ENCODE peak calls at places on chromosomes 2 and 18, in six cellular contexts. G is NB4, W is adrenal gland, U is ovary, X is Peyer's patch, T is body of pancreas. B is an unnamed sample.

GRCh38 chr2:211737282-211737681 is 801.3 kb downstream of the ERBB4 start:
- DNase-seq in G (no peak), W (no peak), U (no peak), X (no peak), T (no peak), B (no peak)

GRCh38 chr2:74872310-74872923 is 38.5 kb downstream of the HK2 start:
- DNase-seq in G (peak), W (peak), U (no peak), X (no peak), T (no peak), B (no peak)

GRCh38 chr2:240926516-240927389 is 20.6 kb downstream of the CROCC2 start:
- DNase-seq in G (no peak), W (peak), U (peak), X (peak), T (peak), B (peak)

GRCh38 chr2:128374001-128374710 is 55.5 kb upstream of the HS6ST1 start:
- DNase-seq in G (no peak), W (no peak), U (no peak), X (peak), T (no peak), B (peak)

GRCh38 chr2:64400733-64401500 is 53.0 kb upstream of the LGALSL start:
- DNase-seq in G (no peak), W (peak), U (no peak), X (peak), T (no peak), B (no peak)

GRCh38 chr2:192467953-192468660 is 273.4 kb upstream of the TMEFF2 start:
- DNase-seq in G (no peak), W (no peak), U (no peak), X (no peak), T (no peak), B (no peak)

GRCh38 chr18:42025974-42026625 is 71.1 kb downstream of the PIK3C3 start:
- DNase-seq in G (no peak), W (no peak), U (no peak), X (no peak), T (no peak), B (no peak)

GRCh38 chr2:173830169-173830568 is 135.0 kb downstream of the SP3 start:
- DNase-seq in G (peak), W (no peak), U (no peak), X (no peak), T (no peak), B (no peak)

GRCh38 chr2:119598576-119598975 is 54.3 kb downstream of the CFAP221 start:
- DNase-seq in G (no peak), W (peak), U (no peak), X (no peak), T (peak), B (no peak)

GRCh38 chr2:19684516-19684915 is 217.3 kb downstream of the TTC32 start:
- DNase-seq in G (no peak), W (no peak), U (no peak), X (no peak), T (no peak), B (no peak)

GRCh38 chr18:26617151-26617554 is 68.8 kb upstream of the KCTD1 start:
- DNase-seq in G (no peak), W (no peak), U (no peak), X (no peak), T (no peak), B (no peak)

GRCh38 chr2:64862623-64863022 is 126.6 kb upstream of the SLC1A4 start:
- DNase-seq in G (no peak), W (no peak), U (no peak), X (no peak), T (no peak), B (no peak)

DNA sequence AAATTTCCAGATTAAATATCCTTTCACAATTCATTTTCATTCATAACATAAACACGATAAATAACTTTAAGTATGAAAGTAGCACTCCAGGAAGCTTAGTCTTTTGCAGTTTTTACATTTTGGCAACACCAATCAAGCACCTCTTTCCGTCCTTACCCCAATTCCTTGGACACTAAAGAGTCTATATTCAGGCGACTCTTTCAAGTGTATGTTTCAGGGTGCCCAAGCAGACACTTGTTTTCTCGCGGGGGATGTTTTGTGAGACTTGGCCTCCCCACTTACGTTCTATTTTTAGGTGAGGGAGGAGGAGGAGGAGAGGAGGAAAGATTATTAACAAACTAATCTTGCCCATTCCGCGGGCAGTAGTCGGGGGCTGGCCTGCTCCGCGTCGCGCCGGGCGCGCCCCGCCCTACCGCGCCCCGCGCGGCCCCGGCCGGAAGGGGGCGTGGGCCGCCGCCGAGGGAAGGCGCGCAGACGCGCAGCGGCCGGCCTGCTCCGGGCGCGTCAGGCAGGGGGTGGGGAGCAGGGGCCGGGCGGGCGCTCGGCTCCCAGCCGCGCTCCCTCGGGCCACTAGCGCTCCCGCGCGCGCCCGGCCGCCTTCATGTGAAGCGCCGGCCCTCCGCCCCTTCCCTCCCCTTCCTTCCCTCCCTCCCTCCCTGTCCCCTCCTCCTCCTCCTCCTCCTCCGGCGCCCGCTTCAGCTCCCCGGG is at the start of gene ITPRID2:
- DNase-seq in G (peak), W (peak), U (peak), X (peak), T (peak), B (peak)
- TF ChIP-seq POLR2A in G (peak), W (no peak), U (no peak), X (no peak), T (no peak), B (no peak)

GRCh38 chr2:97660775-97661417 is 2.9 kb downstream of the ACTR1B start:
- DNase-seq in G (peak), W (no peak), U (no peak), X (no peak), T (no peak), B (no peak)

GRCh38 chr2:97658691-97659157 is 5.1 kb downstream of the ACTR1B start:
- DNase-seq in G (no peak), W (no peak), U (no peak), X (no peak), T (no peak), B (no peak)

GRCh38 chr2:97659256-97660043 is 4.4 kb downstream of the ACTR1B start:
- DNase-seq in G (no peak), W (no peak), U (no peak), X (no peak), T (no peak), B (no peak)

GRCh38 chr2:97661927-97662326 is 1.9 kb downstream of the ACTR1B start:
- DNase-seq in G (no peak), W (no peak), U (no peak), X (no peak), T (no peak), B (no peak)

GRCh38 chr2:97660044-97660774 is 3.6 kb downstream of the ACTR1B start:
- DNase-seq in G (peak), W (no peak), U (no peak), X (no peak), T (no peak), B (no peak)
- TF ChIP-seq POLR2A in G (no peak), W (no peak), U (no peak), X (no peak), T (no peak), B (no peak)

DNA sequence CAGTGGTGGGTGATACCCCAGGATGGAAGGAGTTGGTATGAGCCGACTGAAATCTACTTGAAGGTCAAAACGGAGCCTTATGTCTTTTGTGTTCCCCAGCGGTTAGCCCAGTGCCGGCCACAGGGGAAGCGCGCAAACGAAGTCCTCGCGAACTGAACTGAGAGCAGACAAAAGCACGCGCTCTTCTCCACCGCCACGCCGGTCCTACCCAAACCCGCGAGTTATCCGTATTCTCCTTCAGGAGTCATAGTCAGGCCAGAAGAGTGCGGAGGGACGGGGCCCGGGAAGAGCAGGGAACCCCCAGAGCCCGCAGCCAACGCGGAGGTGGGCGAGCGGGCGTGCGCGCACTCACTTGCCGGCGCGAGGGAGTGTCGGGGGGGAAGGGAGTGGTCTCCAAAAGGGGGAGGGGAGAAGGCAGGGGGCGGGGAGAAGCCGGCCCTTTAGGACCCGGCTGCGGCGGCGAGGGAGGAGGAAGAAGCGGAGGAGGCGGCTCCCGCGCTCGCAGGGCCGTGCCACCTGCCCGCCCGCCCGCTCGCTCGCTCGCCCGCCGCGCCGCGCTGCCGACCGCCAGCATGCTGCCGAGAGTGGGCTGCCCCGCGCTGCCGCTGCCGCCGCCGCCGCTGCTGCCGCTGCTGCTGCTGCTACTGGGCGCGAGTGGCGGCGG is at the start of gene IGFBP2:
- DNase-seq in G (peak), W (no peak), U (peak), X (peak), T (peak), B (peak)
- TF ChIP-seq POLR2A in G (peak), W (no peak), U (no peak), X (no peak), T (no peak), B (peak)

DNA sequence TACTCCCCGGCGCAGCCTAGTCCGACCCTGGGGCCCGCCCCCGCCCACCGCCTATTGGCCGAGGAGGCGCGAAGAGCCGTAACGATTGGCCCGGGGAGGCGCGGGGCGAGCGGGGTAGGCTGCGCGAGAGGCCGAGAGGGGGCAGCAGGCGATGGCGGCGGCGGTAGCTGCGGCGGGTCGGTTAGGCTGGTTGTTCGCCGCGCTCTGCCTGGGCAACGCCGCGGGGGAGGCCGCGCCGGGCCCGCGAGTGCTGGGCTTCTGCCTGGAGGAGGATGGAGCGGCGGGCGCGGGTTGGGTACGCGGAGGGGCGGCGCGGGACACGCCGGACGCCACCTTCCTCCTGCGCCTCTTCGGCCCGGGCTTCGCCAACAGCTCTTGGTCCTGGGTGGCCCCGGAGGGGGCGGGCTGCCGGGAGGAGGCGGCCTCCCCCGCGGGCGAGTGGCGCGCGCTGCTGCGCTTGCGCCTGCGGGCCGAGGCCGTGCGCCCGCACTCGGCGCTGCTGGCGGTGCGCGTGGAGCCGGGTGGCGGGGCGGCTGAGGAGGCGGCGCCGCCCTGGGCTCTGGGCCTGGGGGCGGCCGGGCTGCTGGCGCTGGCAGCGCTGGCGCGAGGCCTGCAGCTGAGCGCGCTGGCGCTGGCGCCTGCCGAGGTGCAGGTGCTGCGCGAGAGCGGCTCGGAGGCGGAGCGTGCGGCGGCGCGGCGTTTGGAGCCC is at the start of gene CNNM3:
- DNase-seq in G (peak), W (peak), U (peak), X (peak), T (peak), B (peak)
- TF ChIP-seq POLR2A in G (peak), W (peak), U (peak), X (peak), T (peak), B (peak)

GRCh38 chr2:20915271-20915670 is 92.4 kb upstream of the LDAH start:
- DNase-seq in G (no peak), W (no peak), U (no peak), X (no peak), T (no peak), B (no peak)
- TF ChIP-seq POLR2A in G (no peak), W (no peak), U (no peak), X (no peak), T (no peak), B (no peak)

GRCh38 chr18:79394438-79395307 is 1.1 kb upstream of the NFATC1 start:
- DNase-seq in G (no peak), W (no peak), U (no peak), X (peak), T (no peak), B (peak)

GRCh38 chr18:79397288-79397829 is 1.6 kb downstream of the NFATC1 start:
- DNase-seq in G (no peak), W (no peak), U (no peak), X (peak), T (no peak), B (no peak)

GRCh38 chr18:79395308-79395640 is 456 bp upstream of the NFATC1 start:
- DNase-seq in G (no peak), W (no peak), U (no peak), X (no peak), T (no peak), B (no peak)

GRCh38 chr18:79396431-79397287 is 929 bp downstream of the NFATC1 start:
- DNase-seq in G (peak), W (no peak), U (peak), X (peak), T (no peak), B (peak)

GRCh38 chr18:79395761-79396404 is at the start of gene NFATC1:
- DNase-seq in G (no peak), W (no peak), U (peak), X (peak), T (peak), B (peak)
- TF ChIP-seq POLR2A in G (no peak), W (no peak), U (peak), X (no peak), T (peak), B (no peak)

DNA sequence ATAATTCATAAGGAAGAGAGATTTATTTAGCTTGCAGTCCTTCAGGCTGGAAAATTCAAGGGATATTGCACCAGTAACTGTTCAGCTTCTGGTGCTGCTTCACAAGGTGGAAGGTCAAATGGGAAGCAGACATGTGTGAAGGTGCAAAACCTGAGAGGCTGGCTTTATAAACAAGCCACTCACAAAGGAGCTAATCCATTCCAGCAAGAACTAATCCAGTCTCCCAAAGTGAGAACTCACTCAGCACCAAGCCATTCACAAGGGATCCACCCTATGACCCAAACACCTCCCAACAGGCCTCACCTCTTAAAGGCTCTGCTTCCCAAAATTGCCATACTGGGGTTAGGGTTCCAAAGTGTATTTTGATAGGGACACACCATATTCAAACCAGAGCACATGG is 1018.4 kb upstream of the ACVR2A start:
- DNase-seq in G (no peak), W (no peak), U (no peak), X (no peak), T (no peak), B (no peak)
- TF ChIP-seq POLR2A in G (no peak), W (no peak), U (no peak), X (no peak), T (no peak), B (no peak)

GRCh38 chr18:9960263-9960904 is 46.6 kb downstream of the VAPA start:
- DNase-seq in G (no peak), W (no peak), U (no peak), X (no peak), T (no peak), B (no peak)
- TF ChIP-seq POLR2A in G (no peak), W (no peak), U (no peak), X (no peak), T (no peak), B (no peak)

GRCh38 chr18:77130229-77131099 is 2.1 kb downstream of the MBP start:
- DNase-seq in G (peak), W (no peak), U (no peak), X (no peak), T (no peak), B (no peak)

GRCh38 chr18:77131100-77131651 is 1.4 kb downstream of the MBP start:
- DNase-seq in G (peak), W (peak), U (peak), X (peak), T (peak), B (peak)

GRCh38 chr18:77124452-77124922 is 8.1 kb downstream of the MBP start:
- DNase-seq in G (peak), W (peak), U (no peak), X (peak), T (no peak), B (no peak)

GRCh38 chr18:77129150-77129551 is 3.4 kb downstream of the MBP start:
- DNase-seq in G (peak), W (no peak), U (no peak), X (no peak), T (no peak), B (no peak)

DNA sequence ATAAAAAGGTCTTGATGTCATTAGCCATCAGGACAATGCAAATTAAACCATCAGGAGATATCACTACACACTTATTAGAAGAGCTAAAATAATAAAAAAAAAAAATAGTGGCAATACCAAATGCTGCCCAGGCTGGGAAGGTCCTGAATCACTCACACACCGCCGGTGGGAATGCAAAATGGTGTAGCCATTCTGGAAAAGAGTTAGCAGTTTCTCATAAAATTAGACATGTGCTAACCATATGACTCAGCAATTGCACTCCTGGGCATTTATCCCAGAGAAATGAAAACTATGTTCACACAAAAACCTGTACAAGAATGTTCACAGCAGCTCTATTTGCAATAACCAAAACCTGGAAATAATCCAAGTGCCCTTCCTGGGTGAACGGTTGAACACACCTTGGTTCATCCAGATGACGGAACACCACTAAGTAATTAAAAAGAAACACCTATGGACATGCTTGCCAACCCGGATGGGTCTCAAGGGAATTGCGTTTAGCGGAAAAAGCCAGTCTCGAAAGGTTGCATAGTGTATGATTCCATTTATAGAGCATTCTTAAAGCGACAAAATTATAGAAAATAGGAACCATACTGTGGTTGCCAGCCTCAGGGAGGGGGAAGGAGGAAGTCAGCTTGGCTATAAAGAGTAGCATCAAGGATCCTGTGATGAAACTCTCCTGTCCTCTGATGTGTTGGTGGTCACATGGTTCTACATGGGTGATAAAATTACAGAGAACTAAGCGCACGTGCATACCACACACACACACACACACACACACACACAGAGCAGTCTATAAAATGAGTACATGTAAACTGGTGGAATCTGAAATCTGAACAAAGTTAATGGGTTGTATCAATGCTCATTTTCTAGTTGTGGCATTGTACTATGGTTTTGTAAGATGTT is 4.6 kb downstream of the MBP start:
- DNase-seq in G (peak), W (no peak), U (peak), X (no peak), T (peak), B (peak)
- TF ChIP-seq POLR2A in G (peak), W (no peak), U (no peak), X (no peak), T (no peak), B (peak)